ENCODE peak calls at places on chromosomes 16 and 17, in five cellular contexts. O is HepG2, H is H1, L is NT2/D1, Y is GM12878. A is an unnamed sample.

GRCh38 chr16:19130852-19131808 is 17.4 kb downstream of the ITPRIPL2 start:
- DNase-seq in Y (no peak), H (no peak), L (no peak), O (no peak), A (no peak)

GRCh38 chr16:85689950-85690320 is 1.2 kb upstream of the GINS2 start:
- DNase-seq in L (no peak), H (no peak), Y (no peak), O (no peak), A (no peak)

GRCh38 chr16:2035431-2036199 is 8.9 kb downstream of the NHERF2 start:
- DNase-seq in L (no peak), H (peak), O (peak), Y (no peak), A (no peak)

GRCh38 chr17:47335101-47335936 is 11.6 kb downstream of the EFCAB13 start:
- DNase-seq in O (no peak), Y (no peak), H (no peak), L (no peak), A (no peak)

GRCh38 chr17:57915980-57916757 is 39.0 kb downstream of the CUEDC1 start:
- DNase-seq in Y (no peak), L (no peak), O (no peak), H (peak), A (no peak)

GRCh38 chr16:81313731-81314602 is 795 bp upstream of the GAN start:
- DNase-seq in Y (no peak), H (peak), O (peak), L (peak), A (no peak)

GRCh38 chr17:49949634-49950033 is 19.4 kb upstream of the DLX4 start:
- DNase-seq in H (no peak), Y (no peak), O (no peak), L (no peak), A (no peak)

GRCh38 chr17:60139438-60140285 is 10.1 kb upstream of the CA4 start:
- DNase-seq in Y (no peak), L (no peak), H (peak), O (peak), A (no peak)

GRCh38 chr17:44961921-44962350 is 6.2 kb downstream of the C1QL1 start:
- DNase-seq in O (peak), Y (no peak), L (no peak), H (no peak), A (peak)

GRCh38 chr17:48570325-48571023 is 7.7 kb downstream of the HOXB4 start:
- DNase-seq in H (no peak), L (no peak), Y (no peak), O (no peak), A (no peak)

GRCh38 chr16:88065747-88066142 is 114.5 kb downstream of the BANP start:
- DNase-seq in H (no peak), Y (no peak), O (no peak), L (no peak), A (no peak)

GRCh38 chr16:75251280-75252048 is at the start of gene BCAR1:
- DNase-seq in H (peak), Y (no peak), O (peak), L (peak), A (peak)

GRCh38 chr17:42275527-42276358 is 448 bp downstream of the STAT5B start:
- DNase-seq in Y (no peak), H (peak), O (no peak), L (no peak), A (peak)

GRCh38 chr17:46020023-46020735 is 21.1 kb downstream of the STH start:
- DNase-seq in L (no peak), Y (peak), H (no peak), O (no peak), A (no peak)

GRCh38 chr17:75940727-75941441 is at the start of gene FBF1:
- DNase-seq in L (peak), O (peak), Y (peak), H (peak), A (peak)

GRCh38 chr17:79924639-79924976 is 85.4 kb upstream of the CBX4 start:
- DNase-seq in Y (no peak), L (no peak), O (no peak), H (no peak), A (no peak)

GRCh38 chr17:79926308-79927135 is 87.3 kb upstream of the CBX4 start:
- DNase-seq in H (no peak), Y (no peak), L (no peak), O (peak), A (no peak)

GRCh38 chr17:79923974-79924638 is 84.9 kb upstream of the CBX4 start:
- DNase-seq in Y (no peak), O (peak), L (peak), H (peak), A (peak)

GRCh38 chr17:79926002-79926307 is 86.7 kb upstream of the CBX4 start:
- DNase-seq in O (no peak), Y (no peak), L (no peak), H (no peak), A (no peak)

GRCh38 chr17:79925242-79925957 is 86.2 kb upstream of the CBX4 start:
- DNase-seq in O (no peak), H (no peak), Y (no peak), L (no peak), A (no peak)
- TF ChIP-seq SUZ12 in O (no peak), H (no peak), Y (no peak), L (no peak), A (no peak)

DNA sequence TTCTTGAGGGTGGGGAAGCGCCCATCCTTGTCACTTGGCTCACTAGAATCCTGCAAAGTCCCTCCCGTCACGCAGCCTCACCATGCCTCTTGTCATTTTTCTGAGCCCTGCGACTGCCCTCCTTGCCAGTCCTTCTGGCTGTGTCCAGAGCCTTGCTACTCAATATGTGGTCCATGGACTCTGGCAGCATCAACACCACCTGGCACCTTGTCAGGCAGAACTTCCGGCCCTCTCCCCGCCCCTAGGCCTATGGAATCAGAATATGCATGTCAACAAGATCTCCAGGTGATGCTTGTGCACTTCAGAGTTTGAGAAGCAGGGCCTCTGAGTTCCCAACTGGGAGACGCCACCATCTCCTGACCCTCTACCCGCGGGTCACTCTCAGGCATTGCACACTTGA is 12.1 kb downstream of the PIMREG start:
- DNase-seq in Y (no peak), H (no peak), O (no peak), L (no peak), A (no peak)
- TF ChIP-seq SUZ12 in Y (no peak), H (no peak), O (no peak), L (no peak), A (no peak)

DNA sequence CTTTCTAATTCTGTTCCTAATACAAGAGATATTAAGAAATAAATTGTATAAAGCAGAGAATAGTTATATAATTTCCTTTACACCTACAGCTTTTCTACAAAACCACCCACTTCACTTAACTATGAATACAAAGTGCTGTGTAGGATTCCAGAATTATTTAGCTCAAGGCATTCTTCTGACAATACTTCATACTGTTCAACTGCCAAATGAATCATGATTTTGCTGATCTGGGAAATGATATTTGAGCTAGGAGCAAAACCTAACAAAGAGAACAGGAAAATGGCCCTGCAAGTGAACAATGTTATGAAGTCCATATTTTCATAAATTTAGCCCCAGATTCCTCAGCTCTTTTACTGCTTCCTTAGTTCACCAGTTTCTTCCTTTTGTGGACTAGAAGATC is 12.9 kb downstream of the BBS2 start:
- DNase-seq in H (no peak), Y (no peak), O (no peak), L (no peak), A (no peak)
- TF ChIP-seq SUZ12 in H (no peak), Y (no peak), O (no peak), L (no peak), A (no peak)

DNA sequence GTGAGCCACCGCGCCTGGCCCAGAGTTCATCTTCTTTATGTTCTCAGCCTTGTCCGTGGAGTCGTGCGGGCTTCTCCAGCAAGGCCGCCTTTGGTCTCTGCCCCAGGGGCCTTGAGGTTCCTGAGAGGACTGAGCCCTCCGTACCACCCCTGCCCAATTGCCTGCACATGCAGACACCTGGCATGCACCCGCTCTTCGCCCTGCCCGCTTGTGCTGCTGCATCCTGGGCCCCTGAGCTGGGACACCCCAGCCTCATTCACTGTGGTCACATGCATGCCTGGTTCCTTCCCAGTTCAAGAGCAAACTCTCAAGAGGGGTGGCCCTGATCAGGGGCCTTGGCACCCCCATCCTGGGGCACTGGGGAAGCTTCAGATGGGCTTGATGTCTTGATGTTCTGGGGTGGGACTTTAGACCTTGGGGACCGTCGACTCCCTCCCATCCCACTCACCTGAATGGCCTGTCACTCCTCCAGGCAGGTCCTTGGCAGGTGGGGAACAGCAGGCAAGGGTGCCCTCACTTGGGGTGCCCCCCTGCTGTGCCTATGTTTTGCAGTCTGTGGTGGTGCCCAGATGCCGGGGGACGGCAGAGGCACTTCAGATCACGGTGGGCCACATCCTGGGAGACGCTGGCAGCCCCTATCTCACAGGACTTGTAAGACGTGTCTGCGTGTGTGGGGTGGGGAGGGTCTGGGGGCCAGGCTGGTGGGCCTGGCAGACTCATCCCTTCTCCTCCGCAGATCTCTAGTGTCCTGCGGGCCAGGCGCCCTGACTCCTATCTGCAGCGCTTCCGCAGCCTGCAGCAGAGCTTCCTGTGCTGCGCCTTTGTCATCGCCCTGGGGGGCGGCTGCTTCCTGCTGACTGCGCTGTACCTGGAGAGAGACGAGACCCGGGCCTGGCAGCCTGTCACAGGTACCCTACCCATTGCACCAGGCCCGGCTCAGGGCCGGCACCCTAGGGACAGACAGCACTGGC is 12.7 kb upstream of the SPNS2 start:
- DNase-seq in H (no peak), Y (no peak), L (no peak), O (no peak), A (no peak)
- TF ChIP-seq SUZ12 in H (no peak), Y (no peak), L (no peak), O (no peak), A (no peak)

DNA sequence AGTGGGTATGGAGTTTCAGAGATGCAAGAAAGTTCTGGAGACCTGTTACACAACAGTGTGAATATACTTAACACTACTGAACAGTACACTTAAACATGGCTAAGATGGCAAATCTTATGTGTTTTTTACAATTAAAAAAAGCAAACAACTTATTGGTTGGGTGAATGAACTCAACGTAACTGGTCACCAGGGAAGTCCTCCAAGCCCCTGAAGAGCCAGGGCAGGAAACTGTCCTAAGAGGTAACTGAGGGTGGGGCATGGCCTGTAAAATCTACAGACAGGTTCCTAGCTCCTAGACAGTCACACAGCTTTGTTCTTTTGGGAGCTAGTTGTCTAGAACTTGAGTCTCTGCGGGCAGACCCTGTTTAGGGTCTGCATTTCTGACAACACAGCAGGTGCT is 10.3 kb downstream of the CSF3 start:
- DNase-seq in O (no peak), H (no peak), Y (no peak), L (no peak), A (no peak)
- TF ChIP-seq SUZ12 in O (no peak), H (no peak), Y (no peak), L (no peak), A (no peak)

GRCh38 chr17:79954281-79955166 is 81.1 kb downstream of the TBC1D16 start:
- DNase-seq in H (no peak), L (no peak), Y (no peak), O (no peak), A (no peak)
- TF ChIP-seq SUZ12 in H (no peak), L (no peak), Y (no peak), O (no peak), A (no peak)